ENCODE peak calls at places on chromosomes 2 and 18, in seven cellular contexts. X is IMR-90, U is PC-3, T is A549, J is pancreas, M is GM23338, G is Peyer's patch. C is an unnamed sample.

GRCh38 chr18:59917422-59917821 is 17.6 kb downstream of the PMAIP1 start:
- DNase-seq in X (peak), U (peak), T (peak), J (no peak), M (peak), G (no peak), C (peak)

GRCh38 chr18:50194623-50195532 is at the start of gene MYO5B:
- DNase-seq in X (no peak), U (peak), T (peak), J (peak), M (peak), G (peak), C (no peak)

GRCh38 chr2:201257941-201258665 is 2.2 kb upstream of the CASP8 start:
- DNase-seq in X (peak), U (peak), T (peak), J (peak), M (peak), G (peak), C (peak)

GRCh38 chr2:133918141-133918540 is 335.7 kb upstream of the MGAT5 start:
- DNase-seq in X (no peak), U (no peak), T (no peak), J (no peak), M (no peak), G (no peak), C (no peak)

GRCh38 chr2:207123776-207124391 is 41.9 kb downstream of the KLF7 start:
- DNase-seq in X (no peak), U (no peak), T (no peak), J (no peak), M (no peak), G (no peak), C (no peak)

GRCh38 chr2:16658082-16658481 is 7.6 kb downstream of the CYRIA start:
- DNase-seq in X (no peak), U (no peak), T (no peak), J (no peak), M (no peak), G (no peak), C (no peak)

GRCh38 chr18:29962579-29962978 is 1080.0 kb downstream of the DSC3 start:
- DNase-seq in X (no peak), U (peak), T (no peak), J (no peak), M (no peak), G (no peak), C (no peak)

GRCh38 chr2:48233005-48233404 is 296.9 kb upstream of the STON1 start:
- DNase-seq in X (no peak), U (no peak), T (no peak), J (no peak), M (no peak), G (no peak), C (no peak)